ENCODE peak calls at places on chromosomes 16 and 17, in seven cellular contexts. H is omental fat pad, K is spleen, R is epithelial cell of esophagus, D is A549, U is tibial artery, C is cardiac fibroblast. M is an unnamed sample.

GRCh38 chr17:68035131-68035522 is 408 bp upstream of the KPNA2 start:
- DNase-seq in H (peak), K (peak), R (no peak), D (peak), U (peak), C (no peak), M (peak)

GRCh38 chr17:64328875-64329405 is 61.7 kb downstream of the PECAM1 start:
- DNase-seq in H (no peak), K (no peak), R (no peak), D (no peak), U (no peak), C (no peak), M (no peak)

GRCh38 chr16:24689128-24689527 is 40.3 kb upstream of the TNRC6A start:
- DNase-seq in H (no peak), K (no peak), R (peak), D (peak), U (no peak), C (peak), M (peak)

GRCh38 chr17:59434429-59434828 is 103.0 kb downstream of the YPEL2 start:
- DNase-seq in H (no peak), K (no peak), R (no peak), D (no peak), U (no peak), C (no peak), M (no peak)

GRCh38 chr16:70255584-70255983 is 3.8 kb upstream of the EXOSC6 start:
- DNase-seq in H (no peak), K (no peak), R (no peak), D (no peak), U (no peak), C (no peak), M (no peak)

GRCh38 chr16:85222151-85222863 is 110.0 kb upstream of the CIBAR2 start:
- DNase-seq in H (no peak), K (no peak), R (no peak), D (no peak), U (no peak), C (no peak), M (no peak)

GRCh38 chr17:79572136-79572915 is 38.5 kb downstream of the RBFOX3 start:
- DNase-seq in H (no peak), K (peak), R (no peak), D (no peak), U (no peak), C (no peak), M (no peak)

GRCh38 chr17:798246-798645 is 16.1 kb downstream of the MRM3 start:
- DNase-seq in H (no peak), K (peak), R (no peak), D (no peak), U (no peak), C (no peak), M (no peak)

GRCh38 chr17:49787932-49788442 is 494 bp upstream of the KAT7 start:
- DNase-seq in H (no peak), K (no peak), R (peak), D (no peak), U (peak), C (no peak), M (peak)

DNA sequence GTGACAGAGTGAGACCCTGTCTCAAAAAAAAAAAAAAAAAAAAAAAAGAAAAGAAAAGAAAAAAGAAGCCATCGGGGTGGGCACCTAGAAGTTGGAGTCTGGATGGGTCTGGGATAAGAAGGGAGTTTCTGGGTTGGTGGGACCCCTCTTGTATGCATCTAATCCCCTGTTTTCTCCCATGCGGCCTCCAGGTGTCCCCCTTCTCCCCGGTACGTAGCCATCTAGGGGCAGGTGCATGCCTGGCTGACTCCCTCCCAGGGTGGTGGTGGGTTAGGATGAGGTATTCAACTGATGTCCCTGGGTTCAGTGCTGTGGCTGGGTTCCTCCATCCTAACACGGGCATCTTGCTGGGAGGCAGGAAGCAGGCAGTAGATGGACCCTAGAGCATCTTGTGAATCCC is 13.0 kb downstream of the FMNL1 start:
- DNase-seq in H (no peak), K (peak), R (no peak), D (no peak), U (no peak), C (no peak), M (no peak)
- TF ChIP-seq CTCF in H (no peak), K (peak), R (peak), D (peak), U (no peak), C (peak), M (no peak)

DNA sequence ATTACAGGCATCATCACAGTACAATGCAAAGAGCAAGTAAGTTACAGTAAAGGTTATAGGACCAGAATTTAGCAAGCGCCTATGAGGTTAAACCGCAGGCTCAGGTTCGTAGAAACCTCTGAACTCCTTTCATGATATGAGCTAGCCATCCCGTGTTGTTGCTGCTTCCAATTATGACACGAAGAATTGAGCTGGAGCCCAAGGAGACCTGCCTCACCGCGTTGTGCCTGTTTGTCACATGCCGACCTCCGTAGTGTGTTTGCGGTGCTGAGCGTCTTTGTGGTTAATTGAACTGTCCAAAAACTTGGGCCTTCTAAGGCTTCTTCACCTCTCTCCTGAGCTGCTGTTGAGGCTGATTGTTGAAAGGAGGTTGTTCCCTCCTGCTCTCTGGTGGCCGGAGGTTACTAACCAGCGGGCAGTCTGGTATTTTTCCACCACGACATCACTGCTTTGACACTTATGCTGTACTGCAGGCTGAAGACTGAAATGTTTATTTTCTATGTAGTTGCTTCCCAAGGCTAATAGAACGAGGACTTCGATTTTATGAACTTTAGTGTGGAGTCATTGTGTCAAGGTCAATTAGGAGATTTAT is 67.5 kb downstream of the SEC14L1 start:
- DNase-seq in H (no peak), K (no peak), R (no peak), D (no peak), U (peak), C (peak), M (peak)
- TF ChIP-seq CTCF in H (no peak), K (peak), R (no peak), D (peak), U (no peak), C (no peak), M (no peak)

GRCh38 chr16:1781758-1782407 is 488 bp downstream of the SPSB3 start:
- DNase-seq in H (no peak), K (peak), R (peak), D (peak), U (no peak), C (no peak), M (peak)
- TF ChIP-seq CTCF in H (no peak), K (no peak), R (peak), D (no peak), U (no peak), C (peak), M (peak)

GRCh38 chr17:80678621-80679020 is 134.0 kb downstream of the RPTOR start:
- DNase-seq in H (no peak), K (no peak), R (peak), D (no peak), U (no peak), C (peak), M (no peak)
- TF ChIP-seq CTCF in H (no peak), K (no peak), R (no peak), D (no peak), U (no peak), C (peak), M (no peak)

DNA sequence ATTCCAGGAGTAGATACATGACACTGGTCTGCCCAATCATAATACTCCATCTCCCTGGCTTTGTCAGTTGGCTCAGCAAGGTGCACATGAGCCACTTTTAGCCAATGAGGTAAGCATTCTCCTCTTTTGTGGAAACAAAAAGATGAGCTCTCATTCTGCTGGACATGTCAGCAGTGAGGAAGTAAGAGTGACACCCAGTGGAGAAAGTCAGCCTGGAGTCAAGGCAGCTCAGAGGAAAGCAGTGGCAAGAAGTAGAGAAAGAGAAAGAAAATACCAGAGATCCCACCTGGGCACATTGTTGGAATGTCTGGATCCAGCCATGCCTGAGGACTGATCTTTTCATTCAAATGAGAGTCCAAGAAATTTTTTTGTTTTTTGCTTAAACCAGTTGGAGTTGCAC is 496.9 kb upstream of the C16orf82 start:
- DNase-seq in H (no peak), K (no peak), R (no peak), D (no peak), U (no peak), C (no peak), M (peak)
- TF ChIP-seq CTCF in H (no peak), K (peak), R (peak), D (peak), U (no peak), C (no peak), M (no peak)